ENCODE peak calls at places on chromosomes 7 and 10, in seven cellular contexts. One of them, this sample, is unnamed.

GRCh38 chr7:108020585-108020984 is 17.6 kb upstream of the LAMB1 start:
- DNase-seq in EL: no peak
- DNase-seq in nucleus accumbens: no peak
- DNase-seq in heart left ventricle: no peak
- DNase-seq in T-cell: no peak
- DNase-seq in prostate gland: no peak
- DNase-seq in right lobe of liver: no peak
- DNase-seq in this sample: no peak

GRCh38 chr7:33644489-33644888 is 260.9 kb upstream of the BMPER start:
- DNase-seq in EL: no peak
- DNase-seq in nucleus accumbens: no peak
- DNase-seq in heart left ventricle: no peak
- DNase-seq in T-cell: no peak
- DNase-seq in prostate gland: no peak
- DNase-seq in right lobe of liver: no peak
- DNase-seq in this sample: no peak

GRCh38 chr10:100883322-100883821 is 29.4 kb upstream of the SLF2 start:
- DNase-seq in EL: no peak
- DNase-seq in nucleus accumbens: no peak
- DNase-seq in heart left ventricle: no peak
- DNase-seq in T-cell: no peak
- DNase-seq in prostate gland: no peak
- DNase-seq in right lobe of liver: peak
- DNase-seq in this sample: no peak

GRCh38 chr7:99599836-99600235 is 1.8 kb downstream of the TMEM225B start:
- DNase-seq in EL: no peak
- DNase-seq in nucleus accumbens: no peak
- DNase-seq in heart left ventricle: no peak
- DNase-seq in T-cell: no peak
- DNase-seq in prostate gland: no peak
- DNase-seq in right lobe of liver: no peak
- DNase-seq in this sample: no peak

GRCh38 chr7:144834516-144835165 is 1.2 kb downstream of the TPK1 start:
- DNase-seq in EL: no peak
- DNase-seq in nucleus accumbens: no peak
- DNase-seq in heart left ventricle: peak
- DNase-seq in T-cell: no peak
- DNase-seq in prostate gland: no peak
- DNase-seq in right lobe of liver: no peak
- DNase-seq in this sample: peak

GRCh38 chr7:26655761-26656160 is 208.6 kb downstream of the SKAP2 start:
- DNase-seq in EL: no peak
- DNase-seq in nucleus accumbens: no peak
- DNase-seq in heart left ventricle: no peak
- DNase-seq in T-cell: no peak
- DNase-seq in prostate gland: no peak
- DNase-seq in right lobe of liver: no peak
- DNase-seq in this sample: no peak

GRCh38 chr10:99233680-99234018 is 2.0 kb downstream of the HPSE2 start:
- DNase-seq in EL: no peak
- DNase-seq in nucleus accumbens: no peak
- DNase-seq in heart left ventricle: no peak
- DNase-seq in T-cell: no peak
- DNase-seq in prostate gland: no peak
- DNase-seq in right lobe of liver: no peak
- DNase-seq in this sample: no peak

GRCh38 chr10:6348091-6348862 is 145.5 kb downstream of the PFKFB3 start:
- DNase-seq in EL: peak
- DNase-seq in nucleus accumbens: no peak
- DNase-seq in heart left ventricle: peak
- DNase-seq in T-cell: peak
- DNase-seq in prostate gland: peak
- DNase-seq in right lobe of liver: no peak
- DNase-seq in this sample: peak

GRCh38 chr7:157703131-157703530 is 366.3 kb downstream of the DNAJB6 start:
- DNase-seq in EL: no peak
- DNase-seq in nucleus accumbens: no peak
- DNase-seq in heart left ventricle: peak
- DNase-seq in T-cell: no peak
- DNase-seq in prostate gland: no peak
- DNase-seq in right lobe of liver: no peak
- DNase-seq in this sample: no peak

GRCh38 chr10:60986779-60987178 is 42.8 kb upstream of the RHOBTB1 start:
- DNase-seq in EL: no peak
- DNase-seq in nucleus accumbens: no peak
- DNase-seq in heart left ventricle: no peak
- DNase-seq in T-cell: no peak
- DNase-seq in prostate gland: no peak
- DNase-seq in right lobe of liver: no peak
- DNase-seq in this sample: no peak

GRCh38 chr7:2728309-2729042 is 40.5 kb downstream of the AMZ1 start:
- DNase-seq in EL: no peak
- DNase-seq in nucleus accumbens: no peak
- DNase-seq in heart left ventricle: peak
- DNase-seq in T-cell: no peak
- DNase-seq in prostate gland: no peak
- DNase-seq in right lobe of liver: peak
- DNase-seq in this sample: no peak

GRCh38 chr10:1561731-1562337 is 175.5 kb downstream of the ADARB2 start:
- DNase-seq in EL: no peak
- DNase-seq in nucleus accumbens: no peak
- DNase-seq in heart left ventricle: no peak
- DNase-seq in T-cell: no peak
- DNase-seq in prostate gland: no peak
- DNase-seq in right lobe of liver: peak
- DNase-seq in this sample: no peak

GRCh38 chr10:104329754-104330153 is 8.5 kb downstream of the ITPRIP start:
- DNase-seq in EL: peak
- DNase-seq in nucleus accumbens: no peak
- DNase-seq in heart left ventricle: no peak
- DNase-seq in T-cell: no peak
- DNase-seq in prostate gland: no peak
- DNase-seq in right lobe of liver: no peak
- DNase-seq in this sample: no peak

GRCh38 chr7:38195804-38196595 is 18.0 kb downstream of the STARD3NL start:
- DNase-seq in EL: peak
- DNase-seq in nucleus accumbens: no peak
- DNase-seq in heart left ventricle: no peak
- DNase-seq in T-cell: no peak
- DNase-seq in prostate gland: no peak
- DNase-seq in right lobe of liver: no peak
- DNase-seq in this sample: no peak

GRCh38 chr10:69345402-69345801 is 67.1 kb downstream of the HK1 start:
- DNase-seq in EL: no peak
- DNase-seq in nucleus accumbens: no peak
- DNase-seq in heart left ventricle: peak
- DNase-seq in T-cell: no peak
- DNase-seq in prostate gland: peak
- DNase-seq in right lobe of liver: no peak
- DNase-seq in this sample: no peak

GRCh38 chr7:104643587-104644217 is 315.3 kb downstream of the LHFPL3 start:
- DNase-seq in EL: peak
- DNase-seq in nucleus accumbens: no peak
- DNase-seq in heart left ventricle: no peak
- DNase-seq in T-cell: no peak
- DNase-seq in prostate gland: no peak
- DNase-seq in right lobe of liver: no peak
- DNase-seq in this sample: no peak

GRCh38 chr7:156764016-156764669 is 123.6 kb downstream of the RNF32 start:
- DNase-seq in EL: peak
- DNase-seq in nucleus accumbens: peak
- DNase-seq in heart left ventricle: peak
- DNase-seq in T-cell: no peak
- DNase-seq in prostate gland: peak
- DNase-seq in right lobe of liver: peak
- DNase-seq in this sample: peak

GRCh38 chr7:39313958-39314357 is 252.2 kb upstream of the YAE1 start:
- DNase-seq in EL: no peak
- DNase-seq in nucleus accumbens: no peak
- DNase-seq in heart left ventricle: no peak
- DNase-seq in T-cell: no peak
- DNase-seq in prostate gland: no peak
- DNase-seq in right lobe of liver: peak
- DNase-seq in this sample: no peak

GRCh38 chr10:112082134-112082533 is 101.4 kb downstream of the GPAM start:
- DNase-seq in EL: no peak
- DNase-seq in nucleus accumbens: no peak
- DNase-seq in heart left ventricle: peak
- DNase-seq in T-cell: no peak
- DNase-seq in prostate gland: no peak
- DNase-seq in right lobe of liver: peak
- DNase-seq in this sample: peak

GRCh38 chr10:46272863-46273415 is 13.9 kb upstream of the ANTXRL start:
- DNase-seq in EL: no peak
- DNase-seq in nucleus accumbens: no peak
- DNase-seq in heart left ventricle: peak
- DNase-seq in T-cell: no peak
- DNase-seq in prostate gland: no peak
- DNase-seq in right lobe of liver: peak
- DNase-seq in this sample: no peak

GRCh38 chr7:49852619-49853462 is 79.4 kb downstream of the VWC2 start:
- DNase-seq in EL: peak
- DNase-seq in nucleus accumbens: no peak
- DNase-seq in heart left ventricle: no peak
- DNase-seq in T-cell: no peak
- DNase-seq in prostate gland: peak
- DNase-seq in right lobe of liver: no peak
- DNase-seq in this sample: peak

GRCh38 chr10:128499486-128499885 is 373.3 kb upstream of the MKI67 start:
- DNase-seq in EL: no peak
- DNase-seq in nucleus accumbens: no peak
- DNase-seq in heart left ventricle: no peak
- DNase-seq in T-cell: no peak
- DNase-seq in prostate gland: no peak
- DNase-seq in right lobe of liver: no peak
- DNase-seq in this sample: no peak

GRCh38 chr10:125468273-125468672 is 214.7 kb downstream of the TEX36 start:
- DNase-seq in EL: no peak
- DNase-seq in nucleus accumbens: no peak
- DNase-seq in heart left ventricle: no peak
- DNase-seq in T-cell: no peak
- DNase-seq in prostate gland: no peak
- DNase-seq in right lobe of liver: no peak
- DNase-seq in this sample: no peak

GRCh38 chr7:112422842-112423496 is 27.3 kb upstream of the IFRD1 start:
- DNase-seq in EL: peak
- DNase-seq in nucleus accumbens: peak
- DNase-seq in heart left ventricle: peak
- DNase-seq in T-cell: no peak
- DNase-seq in prostate gland: peak
- DNase-seq in right lobe of liver: peak
- DNase-seq in this sample: peak

GRCh38 chr7:40199076-40199802 is 64.4 kb downstream of the SUGCT start:
- DNase-seq in EL: peak
- DNase-seq in nucleus accumbens: no peak
- DNase-seq in heart left ventricle: no peak
- DNase-seq in T-cell: no peak
- DNase-seq in prostate gland: no peak
- DNase-seq in right lobe of liver: no peak
- DNase-seq in this sample: no peak

GRCh38 chr7:95905165-95905564 is 132.8 kb downstream of the DYNC1I1 start:
- DNase-seq in EL: no peak
- DNase-seq in nucleus accumbens: no peak
- DNase-seq in heart left ventricle: no peak
- DNase-seq in T-cell: no peak
- DNase-seq in prostate gland: no peak
- DNase-seq in right lobe of liver: no peak
- DNase-seq in this sample: no peak

GRCh38 chr7:156156734-156157408 is 344.6 kb upstream of the SHH start:
- DNase-seq in EL: no peak
- DNase-seq in nucleus accumbens: no peak
- DNase-seq in heart left ventricle: no peak
- DNase-seq in T-cell: no peak
- DNase-seq in prostate gland: no peak
- DNase-seq in right lobe of liver: peak
- DNase-seq in this sample: no peak